ENCODE peak calls at places on chromosome 13, in eight cellular contexts. One of them, this sample, is unnamed.

GRCh38 chr13:95335667-95336066 is 34.4 kb upstream of the ABCC4 start:
- DNase-seq in cardiac muscle cell: no peak
- DNase-seq in endothelial cell of umbilical vein: no peak
- DNase-seq in thyroid gland: no peak
- DNase-seq in pancreas: no peak
- DNase-seq in CD8-positive, alpha-beta memory T cell: no peak
- DNase-seq in CD8-positive, alpha-beta T cell: no peak
- DNase-seq in neural progenitor cell: no peak
- DNase-seq in this sample: no peak

GRCh38 chr13:25752957-25753540 is 298.8 kb downstream of the SHISA2 start:
- DNase-seq in CD8-positive, alpha-beta memory T cell: no peak
- DNase-seq in endothelial cell of umbilical vein: peak; percentile 43
- DNase-seq in CD8-positive, alpha-beta T cell: no peak
- DNase-seq in cardiac muscle cell: no peak
- DNase-seq in pancreas: no peak
- DNase-seq in thyroid gland: peak; percentile 16
- DNase-seq in neural progenitor cell: no peak
- DNase-seq in this sample: peak; percentile 67

GRCh38 chr13:95564948-95565347 is 12.4 kb downstream of the CLDN10 start:
- DNase-seq in thyroid gland: no peak
- DNase-seq in pancreas: no peak
- DNase-seq in CD8-positive, alpha-beta memory T cell: no peak
- DNase-seq in CD8-positive, alpha-beta T cell: no peak
- DNase-seq in cardiac muscle cell: no peak
- DNase-seq in neural progenitor cell: no peak
- DNase-seq in endothelial cell of umbilical vein: peak; percentile 91
- DNase-seq in this sample: no peak

GRCh38 chr13:20441879-20442278 is 83.8 kb downstream of the CRYL1 start:
- DNase-seq in cardiac muscle cell: no peak
- DNase-seq in neural progenitor cell: peak; percentile 48
- DNase-seq in pancreas: no peak
- DNase-seq in CD8-positive, alpha-beta T cell: no peak
- DNase-seq in CD8-positive, alpha-beta memory T cell: no peak
- DNase-seq in thyroid gland: no peak
- DNase-seq in endothelial cell of umbilical vein: no peak
- DNase-seq in this sample: no peak

GRCh38 chr13:31742102-31742695 is 2.9 kb downstream of the RXFP2 start:
- DNase-seq in CD8-positive, alpha-beta T cell: peak; percentile 54
- DNase-seq in neural progenitor cell: peak; percentile 85
- DNase-seq in endothelial cell of umbilical vein: peak; percentile 64
- DNase-seq in thyroid gland: peak; percentile 50
- DNase-seq in cardiac muscle cell: peak; percentile 77
- DNase-seq in CD8-positive, alpha-beta memory T cell: peak; percentile 39
- DNase-seq in pancreas: peak; percentile 46
- DNase-seq in this sample: peak; percentile 34

GRCh38 chr13:44575741-44576395 is at the start of gene TSC22D1:
- DNase-seq in CD8-positive, alpha-beta T cell: peak; percentile 52
- DNase-seq in CD8-positive, alpha-beta memory T cell: peak; percentile 66
- DNase-seq in thyroid gland: peak; percentile 40
- DNase-seq in pancreas: peak; percentile 51
- DNase-seq in endothelial cell of umbilical vein: peak; percentile 62
- DNase-seq in neural progenitor cell: peak; percentile 66
- DNase-seq in cardiac muscle cell: peak; percentile 57
- DNase-seq in this sample: peak; percentile 32

GRCh38 chr13:40315416-40316064 is 350.9 kb downstream of the FOXO1 start:
- DNase-seq in neural progenitor cell: no peak
- DNase-seq in cardiac muscle cell: no peak
- DNase-seq in CD8-positive, alpha-beta T cell: peak; percentile 27
- DNase-seq in thyroid gland: peak; percentile 8
- DNase-seq in pancreas: no peak
- DNase-seq in endothelial cell of umbilical vein: peak; percentile 35
- DNase-seq in CD8-positive, alpha-beta memory T cell: peak; percentile 34
- DNase-seq in this sample: no peak

GRCh38 chr13:76711515-76712182 is 174.6 kb downstream of the KCTD12 start:
- DNase-seq in neural progenitor cell: no peak
- DNase-seq in pancreas: no peak
- DNase-seq in cardiac muscle cell: no peak
- DNase-seq in thyroid gland: no peak
- DNase-seq in CD8-positive, alpha-beta T cell: no peak
- DNase-seq in CD8-positive, alpha-beta memory T cell: no peak
- DNase-seq in endothelial cell of umbilical vein: peak; percentile 76
- DNase-seq in this sample: peak; percentile 15

GRCh38 chr13:78100481-78100880 is 181.8 kb upstream of the EDNRB start:
- DNase-seq in CD8-positive, alpha-beta memory T cell: no peak
- DNase-seq in CD8-positive, alpha-beta T cell: no peak
- DNase-seq in neural progenitor cell: no peak
- DNase-seq in thyroid gland: no peak
- DNase-seq in endothelial cell of umbilical vein: no peak
- DNase-seq in cardiac muscle cell: no peak
- DNase-seq in pancreas: no peak
- DNase-seq in this sample: no peak

GRCh38 chr13:66803759-66804456 is 426.2 kb downstream of the PCDH9 start:
- DNase-seq in neural progenitor cell: no peak
- DNase-seq in endothelial cell of umbilical vein: no peak
- DNase-seq in pancreas: no peak
- DNase-seq in CD8-positive, alpha-beta T cell: no peak
- DNase-seq in cardiac muscle cell: no peak
- DNase-seq in CD8-positive, alpha-beta memory T cell: no peak
- DNase-seq in thyroid gland: no peak
- DNase-seq in this sample: no peak

GRCh38 chr13:100633461-100633860 is 41.1 kb downstream of the TMTC4 start:
- DNase-seq in endothelial cell of umbilical vein: no peak
- DNase-seq in CD8-positive, alpha-beta T cell: no peak
- DNase-seq in neural progenitor cell: no peak
- DNase-seq in CD8-positive, alpha-beta memory T cell: no peak
- DNase-seq in cardiac muscle cell: no peak
- DNase-seq in thyroid gland: no peak
- DNase-seq in pancreas: no peak
- DNase-seq in this sample: no peak

GRCh38 chr13:22081430-22081829 is 410.6 kb downstream of the FGF9 start:
- DNase-seq in neural progenitor cell: no peak
- DNase-seq in pancreas: no peak
- DNase-seq in CD8-positive, alpha-beta memory T cell: no peak
- DNase-seq in thyroid gland: no peak
- DNase-seq in cardiac muscle cell: no peak
- DNase-seq in CD8-positive, alpha-beta T cell: no peak
- DNase-seq in endothelial cell of umbilical vein: no peak
- DNase-seq in this sample: no peak

GRCh38 chr13:34156841-34157365 is 339.0 kb downstream of the RFC3 start:
- DNase-seq in thyroid gland: peak; percentile 85
- DNase-seq in pancreas: peak; percentile 84
- DNase-seq in endothelial cell of umbilical vein: peak; percentile 99
- DNase-seq in CD8-positive, alpha-beta T cell: no peak
- DNase-seq in CD8-positive, alpha-beta memory T cell: no peak
- DNase-seq in cardiac muscle cell: no peak
- DNase-seq in neural progenitor cell: no peak
- DNase-seq in this sample: no peak

GRCh38 chr13:111860161-111860560 is 206.8 kb upstream of the SOX1 start:
- DNase-seq in endothelial cell of umbilical vein: no peak
- DNase-seq in pancreas: no peak
- DNase-seq in cardiac muscle cell: peak; percentile 56
- DNase-seq in CD8-positive, alpha-beta T cell: no peak
- DNase-seq in CD8-positive, alpha-beta memory T cell: no peak
- DNase-seq in thyroid gland: no peak
- DNase-seq in neural progenitor cell: no peak
- DNase-seq in this sample: no peak

GRCh38 chr13:105660550-105660949 is 874.9 kb downstream of the EFNB2 start:
- DNase-seq in thyroid gland: no peak
- DNase-seq in pancreas: no peak
- DNase-seq in cardiac muscle cell: no peak
- DNase-seq in neural progenitor cell: no peak
- DNase-seq in endothelial cell of umbilical vein: no peak
- DNase-seq in CD8-positive, alpha-beta T cell: no peak
- DNase-seq in CD8-positive, alpha-beta memory T cell: no peak
- DNase-seq in this sample: no peak

GRCh38 chr13:20405691-20406090 is 120.0 kb downstream of the CRYL1 start:
- DNase-seq in thyroid gland: no peak
- DNase-seq in CD8-positive, alpha-beta memory T cell: no peak
- DNase-seq in cardiac muscle cell: peak; percentile 33
- DNase-seq in neural progenitor cell: peak; percentile 72
- DNase-seq in CD8-positive, alpha-beta T cell: no peak
- DNase-seq in pancreas: no peak
- DNase-seq in endothelial cell of umbilical vein: no peak
- DNase-seq in this sample: no peak

GRCh38 chr13:41811588-41812021 is 149.3 kb downstream of the VWA8 start:
- DNase-seq in cardiac muscle cell: no peak
- DNase-seq in pancreas: no peak
- DNase-seq in endothelial cell of umbilical vein: no peak
- DNase-seq in CD8-positive, alpha-beta memory T cell: peak; percentile 39
- DNase-seq in thyroid gland: no peak
- DNase-seq in CD8-positive, alpha-beta T cell: no peak
- DNase-seq in neural progenitor cell: no peak
- DNase-seq in this sample: no peak

GRCh38 chr13:113211774-113212173 is 2.4 kb downstream of the CUL4A start:
- DNase-seq in endothelial cell of umbilical vein: no peak
- DNase-seq in neural progenitor cell: peak; percentile 51
- DNase-seq in cardiac muscle cell: no peak
- DNase-seq in CD8-positive, alpha-beta memory T cell: no peak
- DNase-seq in pancreas: no peak
- DNase-seq in CD8-positive, alpha-beta T cell: no peak
- DNase-seq in thyroid gland: no peak
- DNase-seq in this sample: no peak

GRCh38 chr13:113220141-113220598 is 10.8 kb downstream of the CUL4A start:
- DNase-seq in endothelial cell of umbilical vein: no peak
- DNase-seq in CD8-positive, alpha-beta memory T cell: no peak
- DNase-seq in CD8-positive, alpha-beta T cell: no peak
- DNase-seq in neural progenitor cell: no peak
- DNase-seq in cardiac muscle cell: no peak
- DNase-seq in pancreas: no peak
- DNase-seq in thyroid gland: no peak
- DNase-seq in this sample: no peak

GRCh38 chr13:113220877-113221276 is 11.5 kb downstream of the CUL4A start:
- DNase-seq in CD8-positive, alpha-beta memory T cell: no peak
- DNase-seq in thyroid gland: no peak
- DNase-seq in pancreas: no peak
- DNase-seq in CD8-positive, alpha-beta T cell: no peak
- DNase-seq in endothelial cell of umbilical vein: no peak
- DNase-seq in cardiac muscle cell: no peak
- DNase-seq in neural progenitor cell: peak; percentile 48
- DNase-seq in this sample: no peak

GRCh38 chr13:113219311-113219940 is 10.0 kb downstream of the CUL4A start:
- DNase-seq in CD8-positive, alpha-beta T cell: no peak
- DNase-seq in cardiac muscle cell: no peak
- DNase-seq in endothelial cell of umbilical vein: no peak
- DNase-seq in neural progenitor cell: no peak
- DNase-seq in thyroid gland: no peak
- DNase-seq in CD8-positive, alpha-beta memory T cell: no peak
- DNase-seq in pancreas: no peak
- DNase-seq in this sample: no peak

GRCh38 chr13:113216165-113217056 is 7.0 kb downstream of the CUL4A start:
- DNase-seq in thyroid gland: peak; percentile 80
- DNase-seq in CD8-positive, alpha-beta T cell: no peak
- DNase-seq in cardiac muscle cell: peak; percentile 88
- DNase-seq in neural progenitor cell: peak; percentile 61
- DNase-seq in CD8-positive, alpha-beta memory T cell: no peak
- DNase-seq in endothelial cell of umbilical vein: peak; percentile 53
- DNase-seq in pancreas: peak; percentile 55
- DNase-seq in this sample: peak; percentile 81
- H3K4me3 ChIP-seq in thyroid gland: no peak overlapping the region
- H3K4me3 ChIP-seq in CD8-positive, alpha-beta T cell: no peak overlapping the region
- H3K4me3 ChIP-seq in cardiac muscle cell: no peak overlapping the region
- H3K4me3 ChIP-seq in neural progenitor cell: peak overlapping the region; percentile 3
- H3K4me3 ChIP-seq in CD8-positive, alpha-beta memory T cell: no peak overlapping the region
- H3K4me3 ChIP-seq in endothelial cell of umbilical vein: no peak overlapping the region
- H3K4me3 ChIP-seq in pancreas: no peak overlapping the region
- H3K4me3 ChIP-seq in this sample: peak overlapping the region; percentile 33

GRCh38 chr13:73998631-73999030 is 135.6 kb downstream of the KLF12 start:
- DNase-seq in thyroid gland: no peak
- DNase-seq in cardiac muscle cell: no peak
- DNase-seq in neural progenitor cell: no peak
- DNase-seq in pancreas: no peak
- DNase-seq in endothelial cell of umbilical vein: no peak
- DNase-seq in CD8-positive, alpha-beta memory T cell: no peak
- DNase-seq in CD8-positive, alpha-beta T cell: no peak
- DNase-seq in this sample: no peak

GRCh38 chr13:73993661-73994060 is 140.5 kb downstream of the KLF12 start:
- DNase-seq in endothelial cell of umbilical vein: no peak
- DNase-seq in cardiac muscle cell: no peak
- DNase-seq in pancreas: no peak
- DNase-seq in CD8-positive, alpha-beta memory T cell: no peak
- DNase-seq in CD8-positive, alpha-beta T cell: no peak
- DNase-seq in thyroid gland: no peak
- DNase-seq in neural progenitor cell: peak; percentile 8
- DNase-seq in this sample: no peak

GRCh38 chr13:73997964-73998363 is 136.2 kb downstream of the KLF12 start:
- DNase-seq in cardiac muscle cell: no peak
- DNase-seq in endothelial cell of umbilical vein: no peak
- DNase-seq in CD8-positive, alpha-beta memory T cell: no peak
- DNase-seq in neural progenitor cell: no peak
- DNase-seq in thyroid gland: no peak
- DNase-seq in CD8-positive, alpha-beta T cell: no peak
- DNase-seq in pancreas: no peak
- DNase-seq in this sample: no peak

GRCh38 chr13:73995752-73996151 is 138.5 kb downstream of the KLF12 start:
- DNase-seq in cardiac muscle cell: no peak
- DNase-seq in CD8-positive, alpha-beta T cell: no peak
- DNase-seq in neural progenitor cell: no peak
- DNase-seq in pancreas: no peak
- DNase-seq in endothelial cell of umbilical vein: no peak
- DNase-seq in CD8-positive, alpha-beta memory T cell: no peak
- DNase-seq in thyroid gland: no peak
- DNase-seq in this sample: no peak

GRCh38 chr13:73996569-73996968 is 137.6 kb downstream of the KLF12 start:
- DNase-seq in neural progenitor cell: no peak
- DNase-seq in pancreas: no peak
- DNase-seq in CD8-positive, alpha-beta memory T cell: no peak
- DNase-seq in thyroid gland: no peak
- DNase-seq in CD8-positive, alpha-beta T cell: no peak
- DNase-seq in cardiac muscle cell: no peak
- DNase-seq in endothelial cell of umbilical vein: no peak
- DNase-seq in this sample: no peak
- H3K4me1 ChIP-seq in neural progenitor cell: no peaks in the 10 kb centered on the region
- H3K4me1 ChIP-seq in pancreas: no peaks in the 10 kb centered on the region
- H3K4me1 ChIP-seq in CD8-positive, alpha-beta memory T cell: peaks cover 22% of the 10 kb centered on the region
- H3K4me1 ChIP-seq in thyroid gland: no peaks in the 10 kb centered on the region
- H3K4me1 ChIP-seq in CD8-positive, alpha-beta T cell: peaks cover 18% of the 10 kb centered on the region
- H3K4me1 ChIP-seq in cardiac muscle cell: peaks cover 17% of the 10 kb centered on the region
- H3K4me1 ChIP-seq in endothelial cell of umbilical vein: no peaks in the 10 kb centered on the region
- H3K4me1 ChIP-seq in this sample: peaks cover 10% of the 10 kb centered on the region

GRCh38 chr13:30615851-30616311 is 1.8 kb upstream of the USPL1 start:
- DNase-seq in endothelial cell of umbilical vein: peak; percentile 73
- DNase-seq in thyroid gland: no peak
- DNase-seq in CD8-positive, alpha-beta T cell: no peak
- DNase-seq in pancreas: no peak
- DNase-seq in CD8-positive, alpha-beta memory T cell: no peak
- DNase-seq in neural progenitor cell: no peak
- DNase-seq in cardiac muscle cell: peak; percentile 4
- DNase-seq in this sample: no peak
- H3K4me3 ChIP-seq in endothelial cell of umbilical vein: peak overlapping the region; percentile 95
- H3K4me3 ChIP-seq in thyroid gland: peak overlapping the region; percentile 11
- H3K4me3 ChIP-seq in CD8-positive, alpha-beta T cell: peak overlapping the region; percentile 76
- H3K4me3 ChIP-seq in pancreas: peak overlapping the region; percentile 47
- H3K4me3 ChIP-seq in CD8-positive, alpha-beta memory T cell: peak overlapping the region; percentile 97
- H3K4me3 ChIP-seq in neural progenitor cell: peak overlapping the region; percentile 72
- H3K4me3 ChIP-seq in cardiac muscle cell: peak overlapping the region; percentile 52
- H3K4me3 ChIP-seq in this sample: peak overlapping the region; percentile 88

DNA sequence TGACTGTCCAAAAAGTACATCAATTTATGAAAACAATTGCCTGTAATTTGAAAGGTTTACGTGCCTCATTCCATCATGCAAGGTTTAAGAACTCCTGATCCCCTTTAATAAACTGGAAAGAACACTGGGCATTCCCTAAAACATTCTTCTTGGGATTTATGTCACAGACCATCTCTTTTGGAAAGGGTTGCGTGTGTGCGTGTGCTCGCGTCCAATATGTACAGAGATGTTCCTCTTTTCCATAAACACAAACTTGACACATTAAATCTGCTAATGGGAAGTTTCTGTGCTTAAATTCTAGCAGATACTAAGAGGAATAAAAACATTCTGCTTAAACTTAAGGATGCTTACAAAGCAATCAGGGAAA is 83.9 kb downstream of the STK24 start:
- DNase-seq in CD8-positive, alpha-beta memory T cell: no peak
- DNase-seq in CD8-positive, alpha-beta T cell: no peak
- DNase-seq in pancreas: no peak
- DNase-seq in endothelial cell of umbilical vein: no peak
- DNase-seq in cardiac muscle cell: no peak
- DNase-seq in neural progenitor cell: no peak
- DNase-seq in thyroid gland: no peak
- DNase-seq in this sample: no peak
- H3K4me1 ChIP-seq in CD8-positive, alpha-beta memory T cell: peaks cover 10% of the 10 kb centered on the region
- H3K4me1 ChIP-seq in CD8-positive, alpha-beta T cell: peaks cover 26% of the 10 kb centered on the region
- H3K4me1 ChIP-seq in pancreas: peaks cover 7% of the 10 kb centered on the region
- H3K4me1 ChIP-seq in endothelial cell of umbilical vein: peaks cover 21% of the 10 kb centered on the region
- H3K4me1 ChIP-seq in cardiac muscle cell: peaks cover 39% of the 10 kb centered on the region
- H3K4me1 ChIP-seq in neural progenitor cell: peaks cover 73% of the 10 kb centered on the region
- H3K4me1 ChIP-seq in thyroid gland: peaks cover 36% of the 10 kb centered on the region
- H3K4me1 ChIP-seq in this sample: peaks cover 47% of the 10 kb centered on the region

This sample was measured in psoas muscle.